ENCODE peak calls at places on chromosomes 16 and 17, in five cellular contexts. J, V, T, C and O are unnamed samples.

GRCh38 chr16:14399397-14400284 is 230.4 kb downstream of the PARN start:
- DNase-seq in T (peak; percentile 1), C (no peak), V (no peak), J (peak; percentile 15), O (peak; percentile 47)

GRCh38 chr16:83781-84615 is 6.0 kb downstream of the MPG start:
- DNase-seq in T (no peak), V (no peak), C (no peak), J (no peak), O (no peak)

GRCh38 chr17:83069931-83070374 is 9.5 kb upstream of the METRNL start:
- DNase-seq in V (no peak), T (no peak), J (no peak), C (no peak), O (no peak)

GRCh38 chr17:31313982-31314787 is at the start of gene EVI2B:
- DNase-seq in C (no peak), V (no peak), J (no peak), T (no peak), O (no peak)

GRCh38 chr17:7213895-7214299 is 5.7 kb downstream of the DLG4 start:
- DNase-seq in V (no peak), T (no peak), C (no peak), J (no peak), O (no peak)

GRCh38 chr17:67558740-67559380 is 158.9 kb upstream of the NOL11 start:
- DNase-seq in C (no peak), V (no peak), J (no peak), T (no peak), O (no peak)

GRCh38 chr17:81251943-81252301 is 12.8 kb downstream of the NDUFAF8 start:
- DNase-seq in V (no peak), T (no peak), C (no peak), J (no peak), O (no peak)

GRCh38 chr17:40850287-40850972 is 16.6 kb downstream of the KRT12 start:
- DNase-seq in C (no peak), V (no peak), T (no peak), J (no peak), O (no peak)

GRCh38 chr17:65154770-65155589 is 17.8 kb downstream of the RGS9 start:
- DNase-seq in C (no peak), T (no peak), V (no peak), J (no peak), O (peak; percentile 45)

GRCh38 chr17:59652119-59652518 is 32.4 kb downstream of the CLTC start:
- DNase-seq in C (no peak), T (no peak), V (no peak), J (no peak), O (no peak)

GRCh38 chr17:82236142-82236971 is 7.5 kb downstream of the SLC16A3 start:
- DNase-seq in T (peak; percentile 76), V (peak; percentile 58), C (peak; percentile 75), J (peak; percentile 33), O (no peak)

GRCh38 chr16:58584831-58585505 is 44.7 kb downstream of the CNOT1 start:
- DNase-seq in V (no peak), T (no peak), C (no peak), J (no peak), O (no peak)

GRCh38 chr16:86962259-86962658 is 354.9 kb downstream of the C16orf95 start:
- DNase-seq in J (no peak), T (no peak), V (no peak), C (no peak), O (no peak)

GRCh38 chr16:24538756-24539294 is 541 bp upstream of the RBBP6 start:
- DNase-seq in J (no peak), V (no peak), T (no peak), C (no peak), O (peak; percentile 65)

GRCh38 chr16:62638964-62639861 is 603.0 kb upstream of the CDH8 start:
- DNase-seq in T (no peak), J (no peak), V (no peak), C (no peak), O (no peak)

GRCh38 chr17:14604920-14605599 is 304.2 kb downstream of the HS3ST3B1 start:
- DNase-seq in T (peak; percentile 15), C (no peak), V (no peak), J (no peak), O (no peak)

GRCh38 chr17:14197582-14197981 is 39.1 kb downstream of the CDRT15 start:
- DNase-seq in J (no peak), V (peak; percentile 43), C (peak; percentile 61), T (no peak), O (no peak)

GRCh38 chr16:87028481-87029320 is 288.5 kb downstream of the C16orf95 start:
- DNase-seq in J (no peak), T (no peak), C (no peak), V (no peak), O (no peak)

GRCh38 chr17:81928497-81929252 is 1.1 kb upstream of the MAFG start:
- DNase-seq in J (no peak), T (no peak), V (no peak), C (no peak), O (no peak)

GRCh38 chr16:54493076-54493475 is 206.5 kb upstream of the IRX3 start:
- DNase-seq in T (no peak), J (no peak), C (no peak), V (no peak), O (no peak)

GRCh38 chr17:18025596-18026407 is 13.2 kb downstream of the ATPAF2 start:
- DNase-seq in V (no peak), T (no peak), C (peak; percentile 26), J (no peak), O (no peak)

GRCh38 chr17:63431939-63432804 is 13.9 kb downstream of the CYB561 start:
- DNase-seq in C (no peak), V (no peak), J (no peak), T (no peak), O (no peak)

GRCh38 chr16:88527186-88527936 is 42.8 kb upstream of the ZC3H18 start:
- DNase-seq in C (peak; percentile 72), V (peak; percentile 55), J (no peak), T (peak; percentile 54), O (no peak)

GRCh38 chr16:73743665-73744496 is 552.7 kb upstream of the PSMD7 start:
- DNase-seq in V (no peak), J (no peak), T (no peak), C (no peak), O (no peak)

GRCh38 chr17:27788919-27789318 is 11.4 kb downstream of the NOS2 start:
- DNase-seq in T (no peak), J (no peak), C (no peak), V (no peak), O (no peak)

GRCh38 chr17:45405250-45406086 is 27.2 kb downstream of the ARHGAP27 start:
- DNase-seq in V (no peak), J (no peak), C (no peak), T (no peak), O (no peak)

GRCh38 chr17:74825952-74826713 is 33.6 kb downstream of the GRIN2C start:
- DNase-seq in V (no peak), T (no peak), J (no peak), C (no peak), O (no peak)

GRCh38 chr17:63406689-63407330 is 39.3 kb downstream of the CYB561 start:
- DNase-seq in C (peak; percentile 66), T (peak; percentile 76), J (no peak), V (peak; percentile 40), O (peak; percentile 91)

GRCh38 chr17:33889079-33889478 is 366.0 kb upstream of the CCL2 start:
- DNase-seq in J (no peak), T (no peak), V (no peak), C (no peak), O (no peak)

GRCh38 chr16:79997257-79997656 is 396.7 kb upstream of the MAF start:
- DNase-seq in V (no peak), C (no peak), T (no peak), J (no peak), O (peak; percentile 36)

GRCh38 chr16:9844361-9844760 is 337.9 kb downstream of the GRIN2A start:
- DNase-seq in V (no peak), C (no peak), T (no peak), J (no peak), O (no peak)

GRCh38 chr16:53781023-53781605 is 77.2 kb downstream of the FTO start:
- DNase-seq in J (no peak), C (no peak), V (no peak), T (no peak), O (no peak)

GRCh38 chr17:40038882-40039513 is 15.2 kb downstream of the MED24 start:
- DNase-seq in V (no peak), T (peak; percentile 28), J (no peak), C (no peak), O (peak; percentile 83)

GRCh38 chr17:50938821-50939541 is 72.8 kb upstream of the TOB1 start:
- DNase-seq in C (no peak), T (no peak), V (no peak), J (no peak), O (no peak)

GRCh38 chr16:70161350-70161749 is 12.2 kb upstream of the CLEC18C start:
- DNase-seq in J (no peak), V (no peak), C (no peak), T (no peak), O (no peak)

GRCh38 chr16:78298986-78299385 is 199.5 kb downstream of the WWOX start:
- DNase-seq in C (no peak), T (no peak), V (no peak), J (no peak), O (no peak)